ENCODE peak calls at places on chromosomes 4 and X, in six cellular contexts. O, P, K, A, I and C are unnamed samples.

GRCh38 chrX:53639257-53639656 is 47.3 kb downstream of the HUWE1 start:
- DNase-seq in O (no peak), P (no peak), K (no peak), A (no peak), I (no peak), C (no peak)

GRCh38 chr4:62835579-62835978 is 1573.7 kb downstream of the TECRL start:
- DNase-seq in O (no peak), P (no peak), K (no peak), A (no peak), I (no peak), C (no peak)

GRCh38 chrX:150688911-150689451 is 4.2 kb upstream of the MTMR1 start:
- DNase-seq in O (no peak), P (no peak), K (peak), A (no peak), I (peak), C (peak)

GRCh38 chr4:6272863-6273660 is 3.4 kb downstream of the WFS1 start:
- DNase-seq in O (no peak), P (peak), K (peak), A (no peak), I (peak), C (peak)

GRCh38 chr4:26836539-26836938 is 24.1 kb upstream of the STIM2 start:
- DNase-seq in O (no peak), P (no peak), K (no peak), A (no peak), I (no peak), C (no peak)

GRCh38 chr4:54625391-54625790 is 32.4 kb upstream of the KIT start:
- DNase-seq in O (no peak), P (peak), K (no peak), A (no peak), I (peak), C (no peak)

GRCh38 chrX:132622130-132622529 is 133.3 kb upstream of the MBNL3 start:
- DNase-seq in O (no peak), P (no peak), K (peak), A (no peak), I (peak), C (peak)

GRCh38 chrX:23333842-23334535 is 660 bp upstream of the PTCHD1 start:
- DNase-seq in O (peak), P (no peak), K (no peak), A (no peak), I (no peak), C (peak)

GRCh38 chrX:49999048-49999447 is 76.7 kb downstream of the CLCN5 start:
- DNase-seq in O (no peak), P (no peak), K (no peak), A (no peak), I (no peak), C (no peak)

GRCh38 chrX:115322375-115322774 is 32.9 kb downstream of the LUZP4 start:
- DNase-seq in O (no peak), P (no peak), K (no peak), A (no peak), I (no peak), C (peak)

GRCh38 chr4:2257361-2258001 is 4.4 kb downstream of the MXD4 start:
- DNase-seq in O (peak), P (peak), K (no peak), A (no peak), I (no peak), C (no peak)

GRCh38 chrX:48573690-48574269 is 504 bp upstream of the RBM3 start:
- DNase-seq in O (no peak), P (peak), K (no peak), A (peak), I (no peak), C (peak)

GRCh38 chrX:122504026-122504425 is 680.1 kb upstream of the GRIA3 start:
- DNase-seq in O (no peak), P (no peak), K (no peak), A (no peak), I (peak), C (no peak)

GRCh38 chr4:69032847-69033638 is 63.2 kb upstream of the UGT2B7 start:
- DNase-seq in O (no peak), P (no peak), K (no peak), A (no peak), I (no peak), C (no peak)

GRCh38 chrX:24117288-24117687 is 32.2 kb upstream of the ZFX start:
- DNase-seq in O (no peak), P (peak), K (peak), A (no peak), I (peak), C (no peak)

GRCh38 chr4:119103263-119103662 is 32.4 kb upstream of the MYOZ2 start:
- DNase-seq in O (no peak), P (no peak), K (peak), A (no peak), I (peak), C (peak)

GRCh38 chr4:74096265-74096980 is 2.6 kb downstream of the CXCL2 start:
- DNase-seq in O (no peak), P (no peak), K (no peak), A (no peak), I (no peak), C (no peak)

GRCh38 chr4:139229534-139230039 is 50.4 kb downstream of the MGARP start:
- DNase-seq in O (no peak), P (peak), K (peak), A (peak), I (peak), C (no peak)

GRCh38 chr4:23789765-23790164 is 100.1 kb downstream of the PPARGC1A start:
- DNase-seq in O (no peak), P (peak), K (no peak), A (no peak), I (peak), C (no peak)

GRCh38 chrX:39819921-39820849 is 277.6 kb downstream of the BCOR start:
- DNase-seq in O (peak), P (no peak), K (no peak), A (no peak), I (no peak), C (peak)

GRCh38 chr4:11051181-11051580 is 366.6 kb upstream of the CLNK start:
- DNase-seq in O (no peak), P (no peak), K (no peak), A (no peak), I (no peak), C (no peak)

GRCh38 chr4:6192245-6192644 is 8.1 kb downstream of the JAKMIP1 start:
- DNase-seq in O (no peak), P (no peak), K (no peak), A (no peak), I (no peak), C (no peak)

GRCh38 chrX:136115124-136115908 is 32.0 kb upstream of the FHL1 start:
- DNase-seq in O (no peak), P (no peak), K (no peak), A (no peak), I (no peak), C (no peak)

GRCh38 chrX:10050481-10050880 is 83.3 kb downstream of the CLDN34 start:
- DNase-seq in O (peak), P (peak), K (no peak), A (no peak), I (no peak), C (peak)

GRCh38 chrX:73215263-73215662 is 612 bp upstream of the NAP1L2 start:
- DNase-seq in O (no peak), P (no peak), K (no peak), A (no peak), I (no peak), C (no peak)

GRCh38 chr4:37757121-37757520 is 69.4 kb upstream of the PGM2 start:
- DNase-seq in O (no peak), P (no peak), K (no peak), A (no peak), I (no peak), C (no peak)

GRCh38 chrX:1493317-1493856 is 40.7 kb upstream of the ASMTL start:
- DNase-seq in O (no peak), P (no peak), K (no peak), A (no peak), I (no peak), C (no peak)

GRCh38 chrX:110847334-110847733 is 51.7 kb upstream of the CHRDL1 start:
- DNase-seq in O (no peak), P (peak), K (peak), A (peak), I (peak), C (peak)

GRCh38 chrX:34130980-34131744 is 952 bp downstream of the FAM47A start:
- DNase-seq in O (no peak), P (no peak), K (no peak), A (no peak), I (no peak), C (no peak)

GRCh38 chr4:113584407-113585150 is 177.0 kb downstream of the CAMK2D start:
- DNase-seq in O (peak), P (no peak), K (peak), A (no peak), I (peak), C (peak)

GRCh38 chr4:149735796-149736195 is 79.8 kb downstream of the IQCM start:
- DNase-seq in O (no peak), P (no peak), K (no peak), A (no peak), I (no peak), C (no peak)

GRCh38 chr4:121666091-121666679 is 30.6 kb downstream of the ANXA5 start:
- DNase-seq in O (no peak), P (no peak), K (no peak), A (no peak), I (no peak), C (no peak)

GRCh38 chrX:8988456-8988855 is 45.5 kb downstream of the FAM9B start:
- DNase-seq in O (no peak), P (peak), K (no peak), A (no peak), I (peak), C (peak)

GRCh38 chrX:25028726-25029125 is 13.0 kb upstream of the ARX start:
- DNase-seq in O (no peak), P (no peak), K (no peak), A (no peak), I (peak), C (peak)

GRCh38 chrX:10769165-10769564 is 148.8 kb upstream of the MID1 start:
- DNase-seq in O (no peak), P (no peak), K (peak), A (peak), I (peak), C (peak)

GRCh38 chr4:14254252-14254651 is 626.7 kb upstream of the BOD1L1 start:
- DNase-seq in O (peak), P (peak), K (no peak), A (peak), I (peak), C (peak)

GRCh38 chr4:1983053-1983845 is 25.5 kb downstream of the NELFA start:
- DNase-seq in O (no peak), P (no peak), K (no peak), A (no peak), I (no peak), C (no peak)

GRCh38 chrX:148893395-148893794 is 393.0 kb downstream of the AFF2 start:
- DNase-seq in O (no peak), P (no peak), K (no peak), A (no peak), I (no peak), C (no peak)